ENCODE peak calls at places on chromosomes 2 and 18, in five cellular contexts. R is breast epithelium, O is ovary, I is PC-9, V is stomach. U is an unnamed sample.
A peak's percentile ranks its signal among the peaks of the same experiment; 100 is the strongest.

GRCh38 chr2:68806511-68807109 is 64.6 kb downstream of the BMP10 start:
- DNase-seq in O (no peak), V (no peak), I (no peak), R (no peak), U (peak; percentile 79)

GRCh38 chr2:67871696-67872320 is 191.0 kb downstream of the C1D start:
- DNase-seq in V (no peak), I (no peak), O (no peak), R (no peak), U (peak; percentile 84)

GRCh38 chr2:38535745-38536506 is 66.8 kb downstream of the HNRNPLL start:
- DNase-seq in O (peak; percentile 82), I (peak; percentile 61), V (peak; percentile 86), R (peak; percentile 48), U (peak; percentile 91)

GRCh38 chr18:21914739-21915319 is 174.2 kb downstream of the MIB1 start:
- DNase-seq in V (no peak), I (no peak), O (no peak), R (no peak), U (no peak)

GRCh38 chr2:69300650-69301049 is 86.4 kb downstream of the GFPT1 start:
- DNase-seq in O (no peak), R (no peak), V (no peak), I (no peak), U (no peak)

GRCh38 chr18:49072524-49072934 is 121.8 kb upstream of the SMAD7 start:
- DNase-seq in V (peak; percentile 37), R (no peak), I (no peak), O (no peak), U (no peak)

GRCh38 chr2:24209389-24210105 is 34.7 kb downstream of the FAM228A start:
- DNase-seq in R (no peak), I (no peak), V (no peak), O (no peak), U (no peak)

GRCh38 chr2:203722411-203722810 is 16.0 kb downstream of the CD28 start:
- DNase-seq in I (no peak), V (no peak), O (no peak), R (no peak), U (no peak)

GRCh38 chr2:121063471-121063870 is 221.5 kb downstream of the TFCP2L1 start:
- DNase-seq in V (no peak), O (no peak), R (no peak), I (no peak), U (no peak)

GRCh38 chr2:191758420-191759199 is 80.7 kb downstream of the NABP1 start:
- DNase-seq in I (no peak), O (no peak), V (peak; percentile 58), R (no peak), U (no peak)

GRCh38 chr2:207969249-207969648 is 56.1 kb downstream of the PLEKHM3 start:
- DNase-seq in O (no peak), I (no peak), V (no peak), R (no peak), U (no peak)
- H3K4me1 ChIP-seq in O (peaks cover 2% of the 10 kb centered on the region), I (peaks cover 7% of the 10 kb centered on the region), V (peaks cover 12% of the 10 kb centered on the region), R (no peaks in the 10 kb centered on the region), U (no peaks in the 10 kb centered on the region)

DNA sequence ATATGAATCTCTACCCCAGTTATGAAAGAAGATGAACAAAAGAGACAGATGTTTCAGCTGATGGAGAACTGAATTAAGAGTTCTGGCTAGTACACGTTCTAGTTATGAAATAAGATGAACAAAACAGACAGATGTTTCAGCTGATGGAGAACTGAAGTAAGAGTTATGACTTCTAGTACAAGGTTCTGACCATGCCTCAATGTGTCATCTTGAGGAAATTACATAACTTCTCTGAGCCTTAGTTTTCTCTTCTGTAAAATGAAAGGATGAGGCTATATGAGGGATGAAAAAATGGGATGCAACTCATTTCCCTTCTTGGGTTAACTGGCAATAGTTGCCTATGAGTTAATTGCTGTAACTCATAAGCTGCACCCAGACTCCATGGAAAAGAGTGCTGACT is 92.9 kb upstream of the WDR75 start:
- DNase-seq in V (no peak), R (no peak), O (no peak), I (no peak), U (no peak)
- TF ChIP-seq CTCF in V (no peak), R (no peak), O (no peak), I (no peak), U (no peak)

GRCh38 chr18:7725897-7726296 is 158.8 kb downstream of the PTPRM start:
- DNase-seq in V (no peak), O (no peak), R (no peak), I (no peak), U (no peak)

GRCh38 chr18:7722955-7723354 is 155.8 kb downstream of the PTPRM start:
- DNase-seq in R (no peak), V (no peak), I (no peak), O (no peak), U (no peak)

GRCh38 chr18:7721532-7721931 is 154.4 kb downstream of the PTPRM start:
- DNase-seq in V (no peak), O (no peak), I (no peak), R (no peak), U (no peak)

GRCh38 chr18:7725473-7725872 is 158.4 kb downstream of the PTPRM start:
- DNase-seq in I (no peak), R (no peak), O (no peak), V (no peak), U (no peak)

DNA sequence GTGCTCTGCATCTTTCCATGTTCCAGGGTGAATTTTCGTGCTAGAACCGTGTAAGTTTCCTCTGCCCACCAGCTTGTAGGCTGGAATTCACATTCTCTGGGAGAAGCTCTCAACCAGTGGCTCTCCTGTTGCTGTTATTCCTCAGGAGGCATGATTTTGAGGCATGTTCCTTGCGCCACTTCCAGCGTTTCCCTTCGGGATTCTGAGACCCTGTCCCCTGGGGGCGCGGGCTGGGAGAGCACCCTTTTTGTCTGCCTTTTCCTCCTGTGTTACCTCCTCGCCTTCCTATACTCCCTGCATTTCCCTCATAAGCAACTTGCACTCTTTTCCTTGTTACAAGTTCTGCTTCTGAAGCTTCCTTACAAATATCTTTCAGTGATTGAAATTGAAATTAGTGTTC is 156.4 kb downstream of the PTPRM start:
- DNase-seq in I (no peak), R (no peak), O (no peak), V (no peak), U (no peak)
- H3K4me1 ChIP-seq in I (no peaks in the 10 kb centered on the region), R (no peaks in the 10 kb centered on the region), O (peaks cover 5% of the 10 kb centered on the region), V (no peaks in the 10 kb centered on the region), U (peaks cover 8% of the 10 kb centered on the region)

DNA sequence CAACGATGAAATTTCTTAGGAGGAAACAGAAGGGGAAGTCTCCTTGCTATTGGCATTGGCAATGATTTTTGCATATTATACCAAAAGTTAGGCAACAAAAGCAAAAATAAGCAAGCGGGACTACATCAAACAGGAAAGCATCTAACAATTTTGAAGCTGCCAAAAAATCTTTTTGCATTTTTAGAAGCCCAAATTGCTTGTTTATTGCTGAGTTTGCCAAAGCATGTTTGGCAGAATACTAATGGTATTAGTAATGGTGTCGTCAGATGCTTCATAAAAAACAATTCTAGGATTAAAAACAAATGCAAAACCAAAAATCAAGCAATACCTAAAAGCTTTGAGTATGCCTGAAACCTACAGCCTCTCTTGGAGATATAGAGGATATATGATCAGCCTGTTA is 80.0 kb downstream of the GALR1 start:
- DNase-seq in R (no peak), O (no peak), I (no peak), V (no peak), U (no peak)
- TF ChIP-seq CTCF in R (no peak), O (no peak), I (no peak), V (no peak), U (no peak)

GRCh38 chr2:105328281-105329196 is 996 bp downstream of the TGFBRAP1 start:
- DNase-seq in O (peak; percentile 18), V (peak; percentile 43), R (no peak), I (no peak), U (peak; percentile 67)
- H3K4me1 ChIP-seq in O (peaks cover 2% of the 10 kb centered on the region), V (peaks cover 28% of the 10 kb centered on the region), R (no peaks in the 10 kb centered on the region), I (peaks cover 33% of the 10 kb centered on the region), U (peaks cover 14% of the 10 kb centered on the region)

DNA sequence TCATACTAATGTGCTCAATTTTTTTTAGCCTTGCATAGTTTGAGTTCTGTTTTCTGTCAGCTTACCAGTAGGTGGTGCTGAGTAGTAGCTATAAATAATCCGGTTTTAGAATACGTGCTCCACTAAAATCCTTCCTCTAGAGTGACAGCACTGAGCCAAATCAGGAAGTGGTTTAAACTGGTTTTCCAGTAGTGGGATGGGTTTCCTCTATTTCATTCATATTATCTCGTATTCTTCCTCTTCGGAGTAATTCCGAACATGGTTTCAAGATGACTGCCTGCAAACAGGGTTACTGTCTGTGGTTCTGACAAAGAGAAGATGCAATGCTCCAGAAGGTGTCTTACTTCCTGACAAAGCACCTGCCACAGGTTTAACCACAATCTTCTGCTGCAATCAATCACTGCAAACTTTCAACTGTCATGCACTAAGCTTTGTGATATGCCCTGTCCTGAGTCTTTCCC is 496.9 kb upstream of the VRK2 start:
- DNase-seq in V (no peak), R (no peak), O (no peak), I (no peak), U (no peak)
- TF ChIP-seq CTCF in V (no peak), R (no peak), O (no peak), I (peak; percentile 54), U (no peak)

GRCh38 chr2:223800908-223801307 is 36.5 kb downstream of the AP1S3 start:
- DNase-seq in V (no peak), R (no peak), I (no peak), O (no peak), U (no peak)
- H3K4me1 ChIP-seq in V (no peaks in the 10 kb centered on the region), R (no peaks in the 10 kb centered on the region), I (peaks cover 72% of the 10 kb centered on the region), O (no peaks in the 10 kb centered on the region), U (no peaks in the 10 kb centered on the region)

DNA sequence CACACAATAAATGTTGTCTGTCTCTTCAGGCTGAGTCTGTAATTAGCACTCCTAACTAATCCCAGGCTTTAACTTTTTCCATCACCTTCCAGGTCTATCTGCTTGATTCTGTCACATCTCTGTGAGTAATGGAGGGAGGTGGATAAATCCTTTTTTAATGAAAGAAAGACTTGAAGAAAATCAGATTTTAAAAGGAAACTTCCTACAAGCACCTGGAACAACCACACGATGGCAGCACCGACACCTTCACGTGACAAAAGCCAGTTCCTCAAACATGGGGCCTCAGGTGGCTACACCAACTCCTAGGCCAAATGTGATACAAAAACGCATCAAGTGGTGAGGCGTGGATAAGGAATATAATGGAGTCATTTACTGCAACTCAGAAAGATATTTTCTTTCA is 41.8 kb downstream of the TGFBRAP1 start:
- DNase-seq in I (no peak), R (no peak), V (peak; percentile 61), O (no peak), U (no peak)
- TF ChIP-seq CTCF in I (peak; percentile 51), R (no peak), V (no peak), O (no peak), U (peak; percentile 14)

GRCh38 chr2:189522435-189523151 is 58.0 kb downstream of the SLC40A1 start:
- DNase-seq in O (no peak), I (no peak), R (no peak), V (no peak), U (no peak)

GRCh38 chr2:189526936-189527654 is 53.5 kb downstream of the SLC40A1 start:
- DNase-seq in R (no peak), I (no peak), O (peak; percentile 27), V (no peak), U (no peak)

GRCh38 chr2:189526241-189526640 is 54.3 kb downstream of the SLC40A1 start:
- DNase-seq in V (no peak), I (no peak), R (no peak), O (no peak), U (no peak)

GRCh38 chr2:189521686-189522434 is 58.7 kb downstream of the SLC40A1 start:
- DNase-seq in V (no peak), O (no peak), R (no peak), I (peak; percentile 47), U (no peak)

GRCh38 chr2:189524746-189525145 is 55.8 kb downstream of the SLC40A1 start:
- DNase-seq in I (no peak), O (no peak), R (no peak), V (no peak), U (no peak)
- H3K4me1 ChIP-seq in I (peaks cover 5% of the 10 kb centered on the region), O (peaks cover 13% of the 10 kb centered on the region), R (no peaks in the 10 kb centered on the region), V (peaks cover 16% of the 10 kb centered on the region), U (peaks cover 7% of the 10 kb centered on the region)

U was measured in kidney.